ENCODE peak calls at places on chromosomes 1 and 21, in seven cellular contexts. Q is spleen, R is Peyer's patch, T is heart left ventricle, G is sigmoid colon, H is right lobe of liver, P is gastrocnemius medialis. I is an unnamed sample.

GRCh38 chr1:178362784-178363183 is 134.0 kb downstream of the CLEC20A start:
- DNase-seq in Q (no peak), R (no peak), T (no peak), G (no peak), H (no peak), P (no peak), I (no peak)

GRCh38 chr1:3314561-3315271 is 139.7 kb upstream of the ARHGEF16 start:
- DNase-seq in Q (no peak), R (no peak), T (no peak), G (no peak), H (no peak), P (no peak), I (no peak)

GRCh38 chr1:245285168-245285567 is 130.4 kb downstream of the KIF26B start:
- DNase-seq in Q (no peak), R (no peak), T (no peak), G (no peak), H (no peak), P (no peak), I (no peak)

GRCh38 chr21:44306926-44307687 is 7.3 kb downstream of the PFKL start:
- DNase-seq in Q (no peak), R (no peak), T (no peak), G (no peak), H (no peak), P (no peak), I (no peak)

GRCh38 chr1:226482975-226483660 is 65.4 kb upstream of the STUM start:
- DNase-seq in Q (no peak), R (no peak), T (no peak), G (no peak), H (no peak), P (no peak), I (no peak)

GRCh38 chr1:62271932-62272728 is 47.1 kb downstream of the KANK4 start:
- DNase-seq in Q (peak), R (peak), T (no peak), G (no peak), H (no peak), P (no peak), I (no peak)

GRCh38 chr1:226569879-226570547 is 21.4 kb downstream of the STUM start:
- DNase-seq in Q (peak), R (peak), T (no peak), G (peak), H (no peak), P (no peak), I (peak)

GRCh38 chr1:159922499-159923202 is 2.7 kb downstream of the TAGLN2 start:
- DNase-seq in Q (peak), R (peak), T (peak), G (peak), H (peak), P (no peak), I (peak)

DNA sequence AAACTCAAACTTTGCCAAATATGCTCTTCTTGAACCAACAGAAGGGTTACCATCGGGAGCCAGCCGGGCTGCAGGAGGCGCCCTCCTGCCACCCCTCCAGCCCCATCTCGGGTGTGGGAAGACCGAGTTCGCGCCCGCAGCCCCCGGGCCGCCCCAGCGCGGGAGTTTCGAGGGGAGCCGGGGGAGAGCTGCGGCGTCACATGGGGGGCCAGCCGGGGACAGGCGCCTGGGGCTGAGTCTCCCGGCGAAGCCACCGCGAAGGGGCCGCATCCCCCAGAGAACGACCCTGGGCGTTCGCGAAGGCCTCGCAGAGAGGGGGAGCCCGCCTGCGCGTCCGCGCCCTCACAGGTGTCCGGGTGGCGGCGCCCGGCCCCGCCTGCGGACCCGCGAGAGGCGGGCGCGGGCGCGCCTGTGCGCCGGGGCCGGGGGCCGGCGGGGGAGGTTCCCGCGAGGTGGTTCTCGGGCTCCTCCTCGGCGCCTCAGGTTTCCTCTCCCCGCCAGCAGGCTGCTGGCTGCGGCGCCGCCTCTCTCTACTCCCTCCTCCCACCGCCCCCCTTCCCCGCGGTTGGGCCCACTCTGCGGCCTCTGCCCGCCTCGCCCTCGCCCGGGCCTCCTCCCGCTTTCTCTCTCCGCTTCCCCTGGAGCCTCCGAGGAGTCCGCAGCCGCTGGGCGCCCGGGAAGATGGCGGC is at the start of gene RAVER2:
- DNase-seq in Q (peak), R (peak), T (peak), G (peak), H (peak), P (peak), I (peak)
- TF ChIP-seq POLR2A in Q (no peak), R (peak), T (peak), G (no peak), H (no peak), P (peak), I (no peak)

GRCh38 chr1:43650306-43650941 is 475 bp downstream of the KDM4A start:
- DNase-seq in Q (peak), R (peak), T (peak), G (peak), H (peak), P (peak), I (peak)
- TF ChIP-seq POLR2A in Q (peak), R (peak), T (peak), G (peak), H (peak), P (peak), I (peak)

DNA sequence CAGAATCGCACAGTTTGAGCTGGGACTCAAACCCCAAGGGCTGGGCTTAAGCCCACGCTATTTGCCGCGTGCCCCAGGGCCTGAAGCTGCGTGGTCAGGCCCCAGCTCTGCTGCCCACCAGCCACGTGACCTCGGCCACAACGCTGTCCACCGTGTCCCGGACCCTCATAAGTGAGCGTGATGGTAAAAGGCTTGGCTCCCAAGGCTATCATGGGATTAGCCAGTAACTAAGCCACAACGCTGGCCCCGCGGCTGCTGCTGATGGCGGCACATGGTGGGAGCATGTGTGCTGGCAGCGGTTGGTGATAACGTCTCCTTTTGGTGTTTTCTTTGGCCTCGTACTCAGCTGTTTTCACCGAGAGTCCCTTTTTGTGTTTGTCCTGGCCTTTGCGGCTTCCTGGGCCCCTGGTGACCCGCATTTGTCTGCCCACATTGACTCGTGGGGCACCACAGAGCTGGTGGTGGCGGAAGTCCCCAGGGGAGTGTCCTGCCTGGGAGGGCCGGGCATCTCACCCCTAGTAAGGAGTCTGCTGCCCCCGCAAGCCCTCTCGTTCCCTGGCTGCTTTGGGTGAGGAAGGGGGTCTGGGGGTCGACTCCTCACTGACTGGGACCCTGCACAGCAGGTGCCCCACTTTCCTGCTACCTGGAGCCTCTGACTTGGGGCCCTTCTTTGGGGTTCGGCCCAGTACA is 29.3 kb downstream of the PRKCZ start:
- DNase-seq in Q (no peak), R (no peak), T (peak), G (no peak), H (no peak), P (no peak), I (no peak)
- TF ChIP-seq POLR2A in Q (no peak), R (no peak), T (no peak), G (no peak), H (no peak), P (no peak), I (no peak)

DNA sequence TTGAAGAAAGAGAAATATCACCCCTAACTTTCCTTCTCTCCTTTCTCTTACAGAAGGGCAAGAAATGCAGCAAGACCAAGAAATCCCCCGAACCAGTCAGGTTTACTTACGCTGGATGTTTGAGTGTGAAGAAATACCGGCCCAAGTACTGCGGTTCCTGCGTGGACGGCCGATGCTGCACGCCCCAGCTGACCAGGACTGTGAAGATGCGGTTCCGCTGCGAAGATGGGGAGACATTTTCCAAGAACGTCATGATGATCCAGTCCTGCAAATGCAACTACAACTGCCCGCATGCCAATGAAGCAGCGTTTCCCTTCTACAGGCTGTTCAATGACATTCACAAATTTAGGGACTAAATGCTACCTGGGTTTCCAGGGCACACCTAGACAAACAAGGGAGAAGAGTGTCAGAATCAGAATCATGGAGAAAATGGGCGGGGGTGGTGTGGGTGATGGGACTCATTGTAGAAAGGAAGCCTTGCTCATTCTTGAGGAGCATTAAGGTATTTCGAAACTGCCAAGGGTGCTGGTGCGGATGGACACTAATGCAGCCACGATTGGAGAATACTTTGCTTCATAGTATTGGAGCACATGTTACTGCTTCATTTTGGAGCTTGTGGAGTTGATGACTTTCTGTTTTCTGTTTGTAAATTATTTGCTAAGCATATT is 2.3 kb downstream of the CCN1 start:
- DNase-seq in Q (no peak), R (no peak), T (no peak), G (no peak), H (no peak), P (no peak), I (no peak)
- TF ChIP-seq POLR2A in Q (no peak), R (no peak), T (no peak), G (no peak), H (peak), P (no peak), I (no peak)

DNA sequence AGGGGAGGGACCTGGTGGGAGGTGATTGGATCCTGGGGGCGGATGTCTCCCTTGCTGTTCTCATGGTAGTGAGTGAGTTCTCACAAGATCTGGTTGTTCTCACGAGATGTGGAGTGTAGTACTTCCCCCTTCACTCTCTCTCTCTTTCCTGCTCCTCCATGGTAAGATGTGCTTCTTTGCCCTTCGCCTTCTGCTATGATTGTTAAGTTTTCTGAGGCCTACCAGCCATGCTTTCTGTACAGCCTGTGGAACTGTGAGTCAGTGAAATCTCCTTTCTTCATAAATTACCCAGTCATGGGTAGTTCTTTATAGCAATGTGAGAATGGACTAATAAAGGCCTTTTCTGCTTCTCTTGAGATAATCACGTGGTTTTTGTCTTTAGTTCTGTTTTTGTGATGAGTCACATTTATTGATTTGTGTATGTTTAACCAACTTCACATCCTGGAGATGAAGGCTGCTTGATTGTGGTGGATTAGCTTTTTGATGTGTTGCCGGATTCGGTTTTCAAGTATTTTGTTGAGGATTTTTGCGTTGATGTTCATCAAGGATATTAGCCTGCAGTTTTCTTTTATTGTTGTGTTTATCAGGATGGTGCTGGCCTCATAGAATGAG is 45.5 kb downstream of the RABGAP1L start:
- DNase-seq in Q (no peak), R (no peak), T (no peak), G (no peak), H (no peak), P (no peak), I (peak)
- TF ChIP-seq POLR2A in Q (no peak), R (no peak), T (no peak), G (no peak), H (no peak), P (no peak), I (peak)

GRCh38 chr1:182385885-182386853 is 5.4 kb downstream of the GLUL start:
- DNase-seq in Q (no peak), R (no peak), T (no peak), G (no peak), H (no peak), P (no peak), I (no peak)
- TF ChIP-seq POLR2A in Q (no peak), R (no peak), T (no peak), G (no peak), H (peak), P (no peak), I (no peak)

I was measured in K562.